ENCODE peak calls at places on chromosomes 16 and 17, in five cellular contexts. L is neuronal stem cell, Y is mesenchymal stem cell, T is IMR-90, P is H1. G is an unnamed sample.

GRCh38 chr17:1201132-1201702 is 21.4 kb upstream of the ABR start:
- DNase-seq in T (no peak), Y (no peak), L (no peak), P (no peak), G (no peak)

GRCh38 chr16:87618216-87618615 is 15.9 kb downstream of the JPH3 start:
- DNase-seq in L (no peak), T (no peak), P (no peak), Y (no peak), G (no peak)

GRCh38 chr17:19660219-19660870 is 11.8 kb downstream of the ALDH3A2 start:
- DNase-seq in Y (no peak), L (no peak), P (no peak), T (no peak), G (no peak)

GRCh38 chr17:39954876-39955275 is 7.9 kb upstream of the GSDMA start:
- DNase-seq in T (no peak), P (no peak), L (no peak), Y (no peak), G (peak; percentile 56)

GRCh38 chr17:66541461-66542182 is 239.2 kb downstream of the PRKCA start:
- DNase-seq in L (no peak), Y (peak; percentile 37), P (no peak), T (no peak), G (no peak)

GRCh38 chr17:42598905-42599304 is 10.3 kb downstream of the RETREG3 start:
- DNase-seq in L (no peak), T (no peak), P (no peak), Y (no peak), G (no peak)

GRCh38 chr16:4561565-4561964 is 5.4 kb downstream of the C16orf96 start:
- DNase-seq in L (peak; percentile 30), Y (no peak), T (no peak), P (no peak), G (no peak)

GRCh38 chr17:28974451-28974850 is 23.1 kb upstream of the PHF12 start:
- DNase-seq in T (no peak), P (no peak), Y (no peak), L (no peak), G (no peak)

GRCh38 chr17:7572338-7572587 is 7.2 kb upstream of the CD68 start:
- DNase-seq in L (no peak), T (no peak), P (no peak), Y (no peak), G (no peak)

GRCh38 chr17:75695830-75696271 is 25.4 kb upstream of the ITGB4 start:
- DNase-seq in Y (no peak), T (no peak), P (no peak), L (no peak), G (no peak)

GRCh38 chr17:28747801-28748750 is 4.3 kb downstream of the TRAF4 start:
- DNase-seq in P (no peak), Y (no peak), T (no peak), L (no peak), G (no peak)

GRCh38 chr16:57132470-57132869 is 40.1 kb downstream of the CPNE2 start:
- DNase-seq in T (no peak), Y (no peak), P (no peak), L (no peak), G (no peak)

GRCh38 chr16:85199069-85199725 is 86.9 kb upstream of the CIBAR2 start:
- DNase-seq in Y (peak; percentile 77), P (no peak), L (no peak), T (no peak), G (no peak)

GRCh38 chr17:57356722-57357391 is 100.5 kb downstream of the MSI2 start:
- DNase-seq in L (peak; percentile 46), P (no peak), Y (no peak), T (no peak), G (no peak)

GRCh38 chr16:12833939-12834338 is 30.3 kb upstream of the CPPED1 start:
- DNase-seq in T (no peak), Y (no peak), L (no peak), P (peak; percentile 54), G (peak; percentile 74)

GRCh38 chr17:81401727-81402529 is 6.7 kb downstream of the BAHCC1 start:
- DNase-seq in Y (peak; percentile 81), T (no peak), L (no peak), P (no peak), G (peak; percentile 85)

GRCh38 chr17:27531469-27531948 is 75.3 kb downstream of the KSR1 start:
- DNase-seq in L (no peak), Y (no peak), P (no peak), T (no peak), G (no peak)

GRCh38 chr17:65892912-65893377 is 299.0 kb downstream of the CEP112 start:
- DNase-seq in L (no peak), T (no peak), Y (no peak), P (no peak), G (no peak)

GRCh38 chr16:19330801-19331484 is 45.4 kb downstream of the CLEC19A start:
- DNase-seq in T (peak; percentile 33), L (no peak), Y (peak; percentile 6), P (no peak), G (peak; percentile 74)

DNA sequence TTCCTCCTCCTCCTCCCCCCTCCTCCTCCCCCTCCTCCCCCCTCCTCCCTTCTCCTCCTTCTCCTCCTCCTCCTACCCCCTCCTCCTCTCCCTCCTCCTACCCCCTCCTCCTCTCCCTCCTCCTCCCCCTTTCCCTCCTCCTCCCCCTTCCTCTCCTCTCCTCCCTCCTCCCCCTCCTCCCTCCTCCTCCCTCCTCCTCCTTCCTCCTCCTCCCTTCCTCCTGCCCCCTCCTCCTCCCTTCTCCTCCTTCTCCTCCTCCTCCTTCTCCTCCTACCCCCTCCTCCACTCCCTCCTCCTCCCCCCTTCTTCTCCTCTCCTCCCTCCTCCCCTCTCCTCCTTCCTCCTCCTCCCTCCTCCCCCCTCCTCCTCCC is 6.6 kb upstream of the PDP2 start:
- DNase-seq in P (no peak), Y (no peak), T (no peak), L (no peak), G (no peak)
- H2BK15ac ChIP-seq in P (no peak overlapping the region), Y (no peak overlapping the region), T (no peak overlapping the region), L (no peak overlapping the region), G (no peak overlapping the region)

DNA sequence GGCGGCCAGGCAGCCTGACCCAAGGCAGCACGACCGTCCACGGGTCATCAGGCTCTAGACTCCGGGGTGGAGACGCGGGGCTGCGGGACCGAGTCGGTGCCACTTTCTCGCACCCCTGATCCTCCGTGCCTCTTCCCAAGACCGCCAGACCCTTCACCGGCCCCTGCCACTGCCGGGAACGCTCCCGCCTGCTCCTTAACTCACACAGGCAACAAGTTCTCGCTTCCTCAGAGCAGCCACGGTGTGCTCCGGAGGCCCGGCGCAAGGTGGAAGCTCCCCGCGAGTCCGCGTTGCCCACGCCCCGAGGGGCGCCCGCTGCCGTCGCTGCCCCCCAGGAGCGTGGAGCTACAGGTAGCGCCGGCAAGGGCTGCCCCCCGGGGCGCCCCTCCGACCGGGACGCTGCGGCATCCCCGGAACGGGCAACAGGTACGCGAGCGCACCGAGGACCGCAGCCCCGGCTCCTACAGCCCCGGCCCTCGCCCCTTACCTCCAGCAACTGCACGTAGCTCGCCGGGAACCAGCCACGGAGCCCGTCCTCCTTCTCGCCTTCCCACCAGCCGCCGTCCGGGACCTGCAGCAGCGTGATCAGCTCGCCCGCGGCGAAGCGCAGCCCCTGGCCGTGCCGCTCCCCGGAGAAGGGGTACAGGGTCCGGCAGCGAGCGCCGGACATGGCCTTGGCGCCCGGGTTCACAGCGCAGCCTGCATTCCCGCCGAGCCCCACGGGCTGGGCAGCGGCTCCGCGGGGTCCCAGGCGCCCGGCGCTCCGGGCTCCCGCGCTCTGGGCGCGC is 491 bp downstream of the GAS7 start:
- DNase-seq in P (no peak), T (no peak), Y (peak; percentile 33), L (no peak), G (peak; percentile 46)
- H3K4me3 ChIP-seq in P (peak overlapping the region; percentile 55), T (peak overlapping the region; percentile 67), Y (peak overlapping the region; percentile 65), L (peak overlapping the region; percentile 85), G (peak overlapping the region; percentile 79)

GRCh38 chr16:27326738-27327585 is 13.2 kb downstream of the IL4R start:
- DNase-seq in P (peak; percentile 88), Y (peak; percentile 99), L (no peak), T (peak; percentile 97), G (peak; percentile 99)
- H2BK15ac ChIP-seq in P (peak overlapping the region; percentile 55), Y (peak overlapping the region; percentile 82), L (peak overlapping the region; percentile 41), T (peak overlapping the region; percentile 100), G (peak overlapping the region; percentile 46)

GRCh38 chr17:50861334-50861676 is 4.8 kb downstream of the TOB1 start:
- DNase-seq in Y (no peak), P (no peak), T (no peak), L (no peak), G (no peak)

GRCh38 chr17:50863931-50864330 is 2.2 kb downstream of the TOB1 start:
- DNase-seq in T (no peak), L (no peak), Y (no peak), P (no peak), G (no peak)

GRCh38 chr17:50864747-50865059 is 1.5 kb downstream of the TOB1 start:
- DNase-seq in P (no peak), Y (no peak), L (no peak), T (no peak), G (no peak)

GRCh38 chr17:50863221-50863843 is 2.8 kb downstream of the TOB1 start:
- DNase-seq in L (no peak), P (peak; percentile 72), Y (peak; percentile 53), T (no peak), G (peak; percentile 70)

DNA sequence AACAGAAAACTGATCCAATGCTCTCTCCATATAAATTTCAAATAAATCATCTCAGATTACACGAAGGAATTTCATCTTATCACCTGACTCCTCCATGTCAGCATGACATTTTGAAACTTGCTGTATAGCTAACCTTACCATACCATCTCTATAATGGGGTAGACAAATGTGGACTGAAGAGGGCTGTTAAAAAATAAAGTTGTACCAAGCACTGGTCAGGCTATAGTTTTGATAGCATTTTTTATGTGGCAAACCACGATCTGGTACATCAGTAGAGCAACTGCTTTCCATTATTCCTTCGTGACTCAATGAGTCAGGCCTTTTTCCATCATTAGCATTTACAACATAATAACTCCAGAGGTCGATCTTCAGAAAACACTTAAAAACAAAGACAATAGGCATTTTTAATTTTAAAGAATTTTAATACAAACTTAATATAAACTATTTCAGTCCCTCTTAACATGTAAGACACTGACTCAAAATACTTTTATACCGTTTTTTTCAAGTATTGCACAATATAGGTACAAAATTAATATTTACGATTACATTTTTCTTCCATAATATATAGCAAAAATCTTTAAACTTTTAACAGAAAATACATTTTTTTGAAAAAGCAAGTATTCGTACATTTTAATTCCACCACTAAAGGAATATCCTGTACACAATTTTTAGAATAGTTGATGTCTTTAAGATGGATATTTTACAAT is 4.2 kb downstream of the TOB1 start:
- DNase-seq in Y (no peak), L (no peak), P (no peak), T (no peak), G (no peak)
- H3K4me3 ChIP-seq in Y (no peak overlapping the region), L (no peak overlapping the region), P (no peak overlapping the region), T (no peak overlapping the region), G (no peak overlapping the region)